ENCODE peak calls at places on chromosomes 11 and 22, in five cellular contexts. N is neuronal stem cell; F is epithelial cell of esophagus; B is CD8-positive, alpha-beta memory T cell; S is epithelial cell of prostate. G is an unnamed sample.

GRCh38 chr11:1968454-1968995 is 21.4 kb downstream of the MRPL23 start:
- DNase-seq in N (no peak), F (no peak), B (no peak), S (no peak), G (no peak)

GRCh38 chr11:38711110-38711509 is 2113.1 kb upstream of the RAG2 start:
- DNase-seq in N (no peak), F (no peak), B (no peak), S (no peak), G (no peak)

GRCh38 chr22:37664249-37665101 is 6.0 kb downstream of the PDXP start:
- DNase-seq in N (no peak), F (no peak), B (no peak), S (no peak), G (no peak)

GRCh38 chr22:17783773-17784480 is 9.7 kb upstream of the BID start:
- DNase-seq in N (no peak), F (no peak), B (no peak), S (no peak), G (no peak)

GRCh38 chr11:396948-397548 is 3.0 kb downstream of the PKP3 start:
- DNase-seq in N (no peak), F (no peak), B (peak; percentile 36), S (no peak), G (peak; percentile 95)

GRCh38 chr22:30212996-30213441 is 33.5 kb downstream of the LIF start:
- DNase-seq in N (no peak), F (no peak), B (no peak), S (no peak), G (no peak)

GRCh38 chr11:9633674-9634073 is 30.2 kb upstream of the SWAP70 start:
- DNase-seq in N (no peak), F (no peak), B (no peak), S (no peak), G (no peak)

GRCh38 chr22:46051646-46052045 is 74.7 kb upstream of the WNT7B start:
- DNase-seq in N (no peak), F (no peak), B (no peak), S (no peak), G (no peak)

GRCh38 chr11:92311616-92312449 is 87.2 kb downstream of the FAT3 start:
- DNase-seq in N (no peak), F (peak; percentile 62), B (no peak), S (no peak), G (no peak)

GRCh38 chr11:59426361-59427067 is at the start of gene OR5A2:
- DNase-seq in N (peak; percentile 76), F (peak; percentile 26), B (no peak), S (no peak), G (no peak)

GRCh38 chr11:114145166-114145695 is 85.7 kb downstream of the ZBTB16 start:
- DNase-seq in N (no peak), F (no peak), B (no peak), S (no peak), G (no peak)

GRCh38 chr11:130798280-130798679 is 118.0 kb downstream of the SNX19 start:
- DNase-seq in N (no peak), F (peak; percentile 87), B (no peak), S (peak; percentile 37), G (no peak)

G was measured in GM13977.